ENCODE peak calls at places on chromosome 15, in nine cellular contexts. I is aorta, J is cardiac muscle cell, K is heart left ventricle, V is GM23338, Q is gastrocnemius medialis, G is neural progenitor cell, T is mucosa of descending colon, A is IMR-90. L is an unnamed sample.

GRCh38 chr15:29110733-29111132 is 158.9 kb downstream of the NSMCE3 start:
- DNase-seq in I (no peak), J (no peak), K (no peak), V (no peak), Q (no peak), G (no peak), T (no peak), A (no peak), L (no peak)

GRCh38 chr15:58475573-58476524 is 44.1 kb downstream of the LIPC start:
- DNase-seq in I (no peak), J (no peak), K (peak; percentile 40), V (no peak), Q (no peak), G (peak; percentile 86), T (no peak), A (peak; percentile 36), L (no peak)

GRCh38 chr15:87215100-87215499 is 1041.4 kb downstream of the NTRK3 start:
- DNase-seq in I (no peak), J (no peak), K (no peak), V (peak; percentile 33), Q (no peak), G (no peak), T (no peak), A (no peak), L (no peak)

GRCh38 chr15:95948371-95948770 is 382.1 kb upstream of the NR2F2 start:
- DNase-seq in I (no peak), J (peak; percentile 41), K (no peak), V (no peak), Q (no peak), G (no peak), T (no peak), A (no peak), L (no peak)

GRCh38 chr15:92384391-92384790 is 9.3 kb upstream of the ST8SIA2 start:
- DNase-seq in I (no peak), J (no peak), K (no peak), V (no peak), Q (no peak), G (peak; percentile 45), T (no peak), A (no peak), L (no peak)

GRCh38 chr15:77064539-77065308 is 6.2 kb downstream of the TSPAN3 start:
- DNase-seq in I (no peak), J (no peak), K (no peak), V (no peak), Q (no peak), G (no peak), T (no peak), A (peak; percentile 65), L (no peak)

GRCh38 chr15:91853501-91853967 is at the start of gene SLCO3A1:
- DNase-seq in I (peak; percentile 88), J (peak; percentile 88), K (peak; percentile 87), V (peak; percentile 74), Q (peak; percentile 37), G (peak; percentile 92), T (peak; percentile 84), A (peak; percentile 32), L (peak; percentile 81)

GRCh38 chr15:68553594-68553993 is 25.2 kb upstream of the CORO2B start:
- DNase-seq in I (no peak), J (no peak), K (no peak), V (no peak), Q (no peak), G (no peak), T (no peak), A (no peak), L (no peak)

GRCh38 chr15:101141926-101142527 is 109.8 kb downstream of the CHSY1 start:
- DNase-seq in I (no peak), J (no peak), K (no peak), V (no peak), Q (no peak), G (no peak), T (no peak), A (no peak), L (no peak)

GRCh38 chr15:29822685-29823459 is 604 bp upstream of the TJP1 start:
- DNase-seq in I (peak; percentile 82), J (peak; percentile 74), K (peak; percentile 88), V (peak; percentile 70), Q (peak; percentile 43), G (peak; percentile 31), T (peak; percentile 77), A (peak; percentile 83), L (no peak)

GRCh38 chr15:39215006-39215405 is 365.9 kb upstream of the THBS1 start:
- DNase-seq in I (no peak), J (no peak), K (no peak), V (no peak), Q (no peak), G (no peak), T (no peak), A (no peak), L (no peak)

GRCh38 chr15:48086582-48086981 is 34.2 kb upstream of the SLC24A5 start:
- DNase-seq in I (no peak), J (no peak), K (peak; percentile 30), V (no peak), Q (no peak), G (no peak), T (no peak), A (no peak), L (no peak)

GRCh38 chr15:76333720-76334437 is 2.7 kb upstream of the ISL2 start:
- DNase-seq in I (no peak), J (peak; percentile 11), K (no peak), V (peak; percentile 75), Q (no peak), G (peak; percentile 60), T (no peak), A (no peak), L (no peak)

GRCh38 chr15:74725241-74725774 is at the start of gene CYP1A1:
- DNase-seq in I (no peak), J (peak; percentile 44), K (no peak), V (peak; percentile 68), Q (no peak), G (peak; percentile 49), T (peak; percentile 58), A (no peak), L (peak; percentile 56)

GRCh38 chr15:25863067-25863967 is at the start of gene ATP10A:
- DNase-seq in I (peak; percentile 68), J (peak; percentile 50), K (no peak), V (peak; percentile 77), Q (no peak), G (peak; percentile 73), T (peak; percentile 54), A (peak; percentile 71), L (peak; percentile 39)

GRCh38 chr15:32030795-32031194 is 480 bp downstream of the CHRNA7 start:
- DNase-seq in I (no peak), J (peak; percentile 29), K (no peak), V (peak; percentile 44), Q (no peak), G (peak; percentile 48), T (no peak), A (no peak), L (peak; percentile 41)

GRCh38 chr15:57427367-57427821 is 51.1 kb downstream of the CGNL1 start:
- DNase-seq in I (peak; percentile 59), J (peak; percentile 81), K (peak; percentile 46), V (peak; percentile 88), Q (no peak), G (peak; percentile 58), T (peak; percentile 55), A (no peak), L (no peak)

GRCh38 chr15:78072080-78072892 is 5.2 kb downstream of the TBC1D2B start:
- DNase-seq in I (peak; percentile 68), J (peak; percentile 38), K (no peak), V (no peak), Q (peak; percentile 32), G (no peak), T (no peak), A (peak; percentile 66), L (peak; percentile 87)

GRCh38 chr15:78070049-78070698 is 7.3 kb downstream of the TBC1D2B start:
- DNase-seq in I (peak; percentile 67), J (no peak), K (no peak), V (no peak), Q (no peak), G (no peak), T (peak; percentile 68), A (no peak), L (no peak)

GRCh38 chr15:78071378-78071777 is 6.1 kb downstream of the TBC1D2B start:
- DNase-seq in I (no peak), J (no peak), K (no peak), V (no peak), Q (no peak), G (no peak), T (no peak), A (no peak), L (no peak)

GRCh38 chr15:78075490-78076230 is 1.9 kb downstream of the TBC1D2B start:
- DNase-seq in I (peak; percentile 72), J (peak; percentile 74), K (peak; percentile 34), V (peak; percentile 83), Q (no peak), G (peak; percentile 65), T (no peak), A (peak; percentile 95), L (peak; percentile 98)

GRCh38 chr15:78073026-78073425 is 4.5 kb downstream of the TBC1D2B start:
- DNase-seq in I (no peak), J (no peak), K (no peak), V (no peak), Q (no peak), G (no peak), T (no peak), A (no peak), L (no peak)
- H3K4me1 ChIP-seq in I (no peaks in the 10 kb centered on the region), J (no peaks in the 10 kb centered on the region), K (peaks cover 77% of the 10 kb centered on the region), V (peaks cover 60% of the 10 kb centered on the region), Q (peaks cover 58% of the 10 kb centered on the region), G (peaks cover 30% of the 10 kb centered on the region), T (peaks cover 72% of the 10 kb centered on the region), A (peaks cover 32% of the 10 kb centered on the region), L (peaks cover 62% of the 10 kb centered on the region)

DNA sequence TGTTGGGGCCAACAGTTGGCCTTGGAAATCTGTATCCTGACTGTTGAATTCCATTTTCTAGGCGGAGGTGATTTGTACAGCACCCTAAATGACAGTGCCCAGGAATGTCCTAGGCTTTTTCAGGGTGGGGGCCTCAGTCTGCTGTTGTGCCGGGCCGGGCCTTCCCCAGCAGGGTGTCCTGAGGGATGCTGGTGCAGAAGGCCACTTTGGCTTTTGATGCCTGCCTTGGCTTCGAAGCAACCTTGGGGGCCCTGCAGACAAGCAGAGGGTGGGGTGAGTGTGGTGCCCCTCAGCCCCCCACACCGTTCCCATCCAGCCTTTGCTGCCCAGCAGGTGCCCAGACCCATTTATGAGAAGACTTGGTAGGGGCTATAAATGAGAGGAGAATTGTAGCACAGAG is 33.0 kb downstream of the SYNM start:
- DNase-seq in I (no peak), J (no peak), K (no peak), V (no peak), Q (no peak), G (no peak), T (no peak), A (no peak), L (no peak)
- H3K4me1 ChIP-seq in I (no peaks in the 10 kb centered on the region), J (peaks cover 14% of the 10 kb centered on the region), K (peaks cover 43% of the 10 kb centered on the region), V (peaks cover 17% of the 10 kb centered on the region), Q (peaks cover 50% of the 10 kb centered on the region), G (peaks cover 13% of the 10 kb centered on the region), T (no peaks in the 10 kb centered on the region), A (peaks cover 8% of the 10 kb centered on the region), L (peaks cover 12% of the 10 kb centered on the region)

DNA sequence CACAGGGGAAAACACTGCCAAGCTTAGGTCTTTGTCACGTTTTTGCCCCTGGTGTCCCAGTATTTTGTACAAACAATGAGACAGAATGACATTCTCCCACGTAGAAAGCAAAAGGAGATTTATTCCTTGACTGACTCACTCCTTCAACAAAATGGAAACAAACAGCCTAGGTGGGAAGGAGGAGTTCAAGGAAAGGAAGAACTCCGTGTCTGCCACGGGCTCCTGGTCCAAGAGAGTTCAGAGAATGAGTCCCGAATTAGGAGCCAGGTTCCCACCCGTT is 8.1 kb downstream of the TLE3 start:
- DNase-seq in I (no peak), J (no peak), K (no peak), V (no peak), Q (no peak), G (no peak), T (no peak), A (no peak), L (no peak)
- H3K4me1 ChIP-seq in I (peaks cover 2% of the 10 kb centered on the region), J (peaks cover 32% of the 10 kb centered on the region), K (peaks cover 64% of the 10 kb centered on the region), V (peaks cover 80% of the 10 kb centered on the region), Q (peaks cover 43% of the 10 kb centered on the region), G (peaks cover 68% of the 10 kb centered on the region), T (peaks cover 56% of the 10 kb centered on the region), A (peaks cover 38% of the 10 kb centered on the region), L (peaks cover 43% of the 10 kb centered on the region)

GRCh38 chr15:79950247-79950646 is 20.7 kb downstream of the BCL2A1 start:
- DNase-seq in I (no peak), J (no peak), K (no peak), V (no peak), Q (no peak), G (no peak), T (no peak), A (no peak), L (no peak)
- H3K4me1 ChIP-seq in I (no peaks in the 10 kb centered on the region), J (no peaks in the 10 kb centered on the region), K (no peaks in the 10 kb centered on the region), V (no peaks in the 10 kb centered on the region), Q (no peaks in the 10 kb centered on the region), G (no peaks in the 10 kb centered on the region), T (no peaks in the 10 kb centered on the region), A (peaks cover 6% of the 10 kb centered on the region), L (no peaks in the 10 kb centered on the region)

L was measured in HAP-1.